ENCODE peak calls at places on chromosome 1, in nine cellular contexts. Z is heart left ventricle, M is mucosa of descending colon, A is choroid plexus epithelial cell, B is WERI-Rb-1, C is upper lobe of right lung, Y is tibial nerve, L is suprapubic skin, N is bronchial epithelial cell. D is an unnamed sample.

GRCh38 chr1:8359617-8360481 is 41.9 kb downstream of the SLC45A1 start:
- DNase-seq in Z (no peak), L (peak), B (no peak), N (no peak), A (no peak), C (peak), M (no peak), Y (no peak), D (no peak)

GRCh38 chr1:61078611-61079010 is 3.8 kb upstream of the NFIA start:
- DNase-seq in Y (no peak), C (no peak), M (no peak), A (peak), L (no peak), Z (no peak), B (no peak), N (no peak), D (no peak)

GRCh38 chr1:19347538-19348177 is 35.5 kb downstream of the SLC66A1 start:
- DNase-seq in M (peak), N (no peak), Z (no peak), A (no peak), Y (no peak), B (no peak), C (no peak), L (no peak), D (no peak)

GRCh38 chr1:199282910-199283309 is 644.1 kb downstream of the PTPRC start:
- DNase-seq in M (no peak), Z (no peak), B (no peak), N (no peak), L (no peak), A (peak), Y (no peak), C (no peak), D (no peak)

GRCh38 chr1:200510228-200510623 is 100.4 kb upstream of the ZNF281 start:
- DNase-seq in N (peak), B (peak), L (no peak), M (peak), C (no peak), Y (peak), Z (peak), A (peak), D (peak)

GRCh38 chr1:18948048-18948912 is 8.2 kb downstream of the IFFO2 start:
- DNase-seq in C (no peak), M (no peak), A (no peak), Y (no peak), B (no peak), Z (no peak), N (peak), L (no peak), D (no peak)

GRCh38 chr1:37473431-37474050 is 839 bp upstream of the ZC3H12A start:
- DNase-seq in Z (no peak), Y (no peak), A (peak), L (no peak), N (no peak), B (peak), C (no peak), M (peak), D (no peak)

GRCh38 chr1:230215049-230215448 is 148.0 kb downstream of the GALNT2 start:
- DNase-seq in N (no peak), L (no peak), Y (peak), Z (peak), B (peak), M (peak), C (no peak), A (peak), D (peak)

GRCh38 chr1:27968692-27969091 is 8.9 kb downstream of the XKR8 start:
- DNase-seq in Z (no peak), N (peak), B (no peak), C (no peak), M (peak), Y (no peak), A (peak), L (no peak), D (peak)

GRCh38 chr1:229024528-229025119 is 246.3 kb upstream of the RAB4A start:
- DNase-seq in Z (peak), M (peak), C (no peak), Y (peak), L (no peak), A (peak), N (peak), B (no peak), D (peak)

GRCh38 chr1:22611530-22611947 is 24.9 kb upstream of the C1QA start:
- DNase-seq in A (peak), M (peak), C (no peak), B (no peak), L (no peak), Y (peak), N (peak), Z (peak), D (peak)

GRCh38 chr1:156106624-156107488 is 7.7 kb upstream of the LMNA start:
- DNase-seq in C (no peak), M (peak), N (peak), Y (peak), Z (no peak), B (no peak), L (peak), A (peak), D (no peak)

GRCh38 chr1:226126824-226127591 is 59.5 kb downstream of the ACBD3 start:
- DNase-seq in Y (no peak), M (peak), N (peak), C (peak), B (no peak), Z (no peak), A (no peak), L (peak), D (no peak)

GRCh38 chr1:231796141-231796540 is 169.6 kb downstream of the DISC1 start:
- DNase-seq in N (peak), B (no peak), C (no peak), M (no peak), L (no peak), Y (no peak), A (no peak), Z (no peak), D (no peak)

GRCh38 chr1:43465694-43466152 is 12.0 kb upstream of the HYI start:
- DNase-seq in B (no peak), L (no peak), Z (no peak), N (no peak), M (no peak), Y (no peak), A (no peak), C (no peak), D (no peak)

GRCh38 chr1:101128851-101129250 is 103.3 kb upstream of the DPH5 start:
- DNase-seq in B (no peak), C (no peak), L (no peak), Z (no peak), A (no peak), M (no peak), Y (no peak), N (no peak), D (no peak)

DNA sequence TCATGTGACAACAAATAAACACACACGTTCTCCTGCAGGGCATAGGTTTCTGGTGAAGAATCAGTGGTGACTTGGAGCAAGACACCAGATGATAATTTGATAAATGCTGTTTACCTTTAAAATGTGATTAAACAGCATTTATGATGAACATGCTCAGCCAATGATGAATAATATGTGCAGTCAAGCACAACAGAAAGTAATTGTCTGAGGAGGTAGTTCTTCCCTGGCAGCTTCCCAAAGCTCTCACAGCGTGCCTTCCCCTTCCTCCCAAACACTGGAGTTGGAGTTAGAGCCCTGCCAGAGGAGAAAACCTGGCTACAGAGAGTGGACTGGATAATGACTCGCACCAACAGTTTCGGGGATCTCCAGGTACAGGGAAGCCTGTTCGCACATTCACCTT is 463.5 kb downstream of the SMYD3 start:
- DNase-seq in A (peak), Y (no peak), Z (no peak), L (no peak), B (no peak), C (no peak), M (no peak), N (no peak), D (no peak)
- TF ChIP-seq CTCF in A (no peak), Y (no peak), Z (no peak), L (no peak), B (no peak), C (no peak), M (no peak), N (no peak), D (no peak)

DNA sequence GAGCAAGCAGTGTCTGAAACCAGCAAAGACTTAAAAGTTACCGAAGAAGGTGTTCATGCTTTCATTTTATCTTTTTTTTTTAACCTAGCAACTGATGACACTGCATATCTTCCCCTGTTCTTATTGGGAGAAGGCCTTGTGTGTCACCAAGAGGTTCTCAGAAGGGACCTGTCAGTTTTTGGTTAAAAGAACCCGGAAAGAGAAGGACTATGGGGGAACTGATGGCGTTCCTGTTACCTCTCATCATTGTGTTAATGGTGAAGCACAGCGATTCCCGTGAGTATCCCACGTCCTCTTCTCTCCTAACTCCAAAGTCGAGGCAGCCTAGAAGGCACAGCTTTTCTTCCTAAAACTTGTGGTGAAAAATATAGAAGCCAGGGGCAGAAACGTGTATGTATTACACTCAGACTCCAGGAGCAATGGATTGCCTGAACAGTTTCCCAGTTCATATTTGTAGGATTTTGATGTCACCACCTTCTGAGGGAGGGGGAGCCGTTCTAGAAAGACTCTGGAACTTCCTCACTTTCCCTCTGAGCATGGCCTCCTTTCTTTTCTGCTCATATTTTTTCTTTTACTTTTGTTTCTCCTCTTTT is at the start of gene MR1:
- DNase-seq in L (no peak), B (no peak), A (peak), C (no peak), Y (peak), Z (no peak), N (peak), M (peak), D (peak)
- H3K4me3 ChIP-seq in L (peak), B (peak), A (peak), C (peak), Y (peak), Z (peak), N (peak), M (peak), D (peak)

DNA sequence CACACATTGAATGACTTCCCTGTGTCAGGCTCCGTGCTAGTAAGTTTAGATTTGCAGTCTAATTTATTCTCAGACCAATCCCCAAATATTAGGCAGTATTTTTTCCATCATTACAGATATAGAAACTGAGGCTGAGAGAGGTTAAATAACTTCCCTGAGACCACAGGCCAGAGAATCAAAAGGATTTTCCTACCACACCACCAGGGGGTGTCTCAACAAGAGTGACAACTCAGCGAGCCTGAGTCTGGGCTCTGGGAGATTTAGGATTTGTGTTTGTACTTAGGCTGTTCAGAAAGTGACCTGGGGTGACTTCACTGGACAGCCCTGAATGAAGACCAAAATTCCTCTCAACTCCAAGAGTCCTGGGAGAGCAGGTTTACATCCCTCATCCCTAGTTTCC is 13.3 kb upstream of the LCE5A start:
- DNase-seq in L (no peak), N (peak), C (no peak), M (peak), Z (no peak), A (no peak), Y (no peak), B (peak), D (no peak)
- TF ChIP-seq CTCF in L (peak), N (peak), C (peak), M (no peak), Z (no peak), A (no peak), Y (no peak), B (peak), D (peak)

DNA sequence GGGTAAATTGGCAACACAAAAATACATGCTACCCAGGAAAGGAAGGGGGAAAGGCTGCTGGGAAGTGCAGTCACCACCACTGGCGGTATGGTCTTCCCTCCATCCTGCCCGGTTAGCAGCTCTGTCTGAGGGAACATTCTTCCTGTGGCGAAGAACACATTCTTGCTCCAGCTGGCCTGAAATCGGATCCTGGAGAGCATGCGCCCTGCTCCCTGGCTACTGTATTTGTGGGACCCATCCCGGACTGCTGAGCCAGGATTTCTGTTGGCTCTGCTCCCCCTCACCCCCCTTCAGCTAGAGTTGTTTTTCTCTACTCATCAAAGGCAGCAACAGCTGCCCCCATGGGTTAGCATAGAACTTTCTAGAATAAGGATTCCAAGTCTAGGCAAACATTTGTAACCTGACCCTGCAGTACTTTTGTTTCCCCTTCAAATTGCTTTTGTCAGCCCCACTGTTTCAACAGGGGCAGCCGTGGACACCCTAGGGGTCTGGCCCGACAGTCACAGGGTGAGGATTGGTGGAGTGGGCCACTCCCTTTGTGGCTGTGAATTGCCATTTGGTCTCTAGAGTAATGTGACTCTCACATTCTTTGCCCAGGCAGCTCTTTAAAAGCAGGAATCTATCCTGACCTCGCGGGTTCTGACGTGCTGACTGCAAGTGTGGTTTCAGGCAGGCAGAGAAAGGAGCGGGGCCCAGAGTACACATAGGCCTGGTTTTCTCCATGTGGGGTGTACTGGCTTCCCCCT is 157.7 kb downstream of the TOMM20 start:
- DNase-seq in N (peak), Z (peak), C (peak), A (peak), Y (peak), M (no peak), L (peak), B (no peak), D (peak)
- H3K4me3 ChIP-seq in N (no peak), Z (peak), C (peak), A (no peak), Y (no peak), M (no peak), L (no peak), B (no peak), D (no peak)

GRCh38 chr1:220552672-220553258 is 24.8 kb downstream of the MARK1 start:
- DNase-seq in M (no peak), B (no peak), N (peak), L (no peak), Z (no peak), C (no peak), Y (no peak), A (no peak), D (no peak)
- TF ChIP-seq CTCF in M (no peak), B (no peak), N (no peak), L (no peak), Z (no peak), C (no peak), Y (no peak), A (no peak), D (no peak)

DNA sequence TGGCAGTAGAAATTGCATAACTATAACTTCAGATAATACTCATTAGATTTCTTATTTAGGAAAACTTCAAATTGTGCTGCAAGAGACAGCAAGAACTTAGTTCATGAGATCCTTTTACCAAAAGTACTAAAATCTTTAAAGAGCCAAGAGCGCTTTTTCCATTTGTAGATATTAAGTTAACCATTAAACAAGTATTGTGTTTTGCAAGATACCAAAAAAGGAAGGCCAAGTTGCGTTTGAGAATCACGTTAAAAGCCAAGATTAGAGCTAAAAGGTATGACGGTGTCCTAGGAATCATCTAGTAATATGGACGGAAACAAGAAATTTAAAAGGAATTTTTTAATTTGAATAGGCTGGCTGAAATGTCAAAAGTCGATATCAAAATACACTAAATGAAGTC is 361.3 kb upstream of the LYPLAL1 start:
- DNase-seq in B (no peak), C (no peak), M (no peak), L (no peak), A (no peak), Y (no peak), Z (no peak), N (no peak), D (no peak)
- H3K4me3 ChIP-seq in B (no peak), C (no peak), M (no peak), L (no peak), A (no peak), Y (no peak), Z (no peak), N (no peak), D (no peak)

GRCh38 chr1:190376067-190376466 is 101.6 kb downstream of the BRINP3 start:
- DNase-seq in Y (no peak), M (no peak), B (no peak), A (peak), L (no peak), N (no peak), C (no peak), Z (no peak), D (no peak)

GRCh38 chr1:190377294-190377693 is 100.4 kb downstream of the BRINP3 start:
- DNase-seq in L (no peak), Z (no peak), A (no peak), Y (no peak), C (no peak), B (no peak), M (no peak), N (no peak), D (no peak)

DNA sequence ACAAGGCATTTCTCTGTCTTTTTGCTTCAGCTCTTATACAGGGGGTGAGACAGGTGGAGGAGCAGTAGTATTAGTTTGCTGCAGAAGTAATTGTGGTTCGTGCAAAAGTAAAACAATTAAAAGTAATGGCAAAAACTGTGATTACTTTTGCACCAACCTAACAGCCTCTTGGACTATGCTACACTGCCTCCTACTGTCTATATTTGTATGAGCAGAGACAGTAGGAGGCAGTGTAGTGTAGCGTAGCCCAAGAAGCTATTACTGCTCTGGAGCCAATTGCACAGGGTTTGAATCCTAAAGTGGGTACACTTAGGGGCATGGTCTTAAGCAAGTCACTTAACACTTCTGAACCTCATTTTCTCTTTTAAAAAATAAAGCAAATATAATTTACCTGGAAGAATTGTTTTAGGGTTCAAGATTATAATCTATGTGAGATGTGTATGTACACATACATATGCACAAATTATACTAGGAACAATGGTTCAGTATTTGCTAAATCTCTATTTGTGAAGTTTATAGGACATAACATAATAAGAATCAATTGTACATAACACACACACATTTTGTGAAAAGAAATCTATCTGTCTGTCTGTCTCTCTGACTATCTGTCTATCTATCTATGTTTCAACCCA is 103.8 kb downstream of the BRINP3 start:
- DNase-seq in A (peak), C (no peak), B (no peak), L (no peak), N (peak), Y (no peak), Z (no peak), M (peak), D (no peak)
- TF ChIP-seq CTCF in A (peak), C (peak), B (peak), L (no peak), N (peak), Y (no peak), Z (no peak), M (peak), D (peak)

GRCh38 chr1:17513131-17513530 is 26.4 kb upstream of the ARHGEF10L start:
- DNase-seq in A (no peak), Z (no peak), L (no peak), Y (no peak), C (no peak), M (peak), B (no peak), N (no peak), D (no peak)

GRCh38 chr1:17514776-17515175 is 24.7 kb upstream of the ARHGEF10L start:
- DNase-seq in M (no peak), B (no peak), Z (no peak), Y (no peak), C (no peak), A (no peak), N (no peak), L (no peak), D (no peak)

GRCh38 chr1:17520473-17521319 is 18.8 kb upstream of the ARHGEF10L start:
- DNase-seq in C (no peak), B (no peak), A (no peak), M (no peak), Y (no peak), Z (no peak), N (no peak), L (no peak), D (no peak)

GRCh38 chr1:17520041-17520440 is 19.5 kb upstream of the ARHGEF10L start:
- DNase-seq in A (no peak), L (no peak), N (peak), C (peak), M (peak), Y (no peak), B (no peak), Z (no peak), D (no peak)

GRCh38 chr1:17516303-17517214 is 22.9 kb upstream of the ARHGEF10L start:
- DNase-seq in C (no peak), B (no peak), N (no peak), Y (no peak), A (no peak), Z (no peak), M (peak), L (no peak), D (no peak)
- H3K4me3 ChIP-seq in C (no peak), B (no peak), N (no peak), Y (no peak), A (no peak), Z (no peak), M (no peak), L (no peak), D (no peak)

DNA sequence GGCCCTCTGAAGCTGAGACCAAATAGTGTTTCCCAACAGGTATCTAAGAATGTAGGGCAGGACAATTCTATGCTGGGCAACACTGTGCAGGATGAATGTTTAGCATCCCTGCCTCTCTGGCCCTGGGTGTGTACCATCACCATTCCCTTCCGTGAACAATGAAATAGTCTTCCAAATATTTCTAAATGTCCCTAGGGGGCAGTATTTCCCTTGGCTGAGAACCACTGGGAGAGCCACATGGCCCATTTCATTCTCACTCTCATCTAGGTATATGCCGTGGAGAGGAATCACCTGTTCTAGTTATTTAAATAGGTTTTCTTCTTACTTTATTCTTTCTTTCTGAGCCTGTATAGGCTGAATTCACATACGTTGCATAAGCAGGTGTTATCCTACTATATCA is 395.0 kb downstream of the PRDM2 start:
- DNase-seq in A (peak), B (peak), C (no peak), Y (no peak), L (no peak), M (no peak), N (peak), Z (no peak), D (no peak)
- TF ChIP-seq CTCF in A (peak), B (peak), C (peak), Y (peak), L (no peak), M (peak), N (peak), Z (peak), D (no peak)

D was measured in brain microvascular endothelial cell.